ENCODE peak calls at places on chromosomes 1 and 21, in four cellular contexts. Q is colonic mucosa; X is activated CD4-positive, CD25-positive, alpha-beta regulatory T cell; A is GM19239. F is an unnamed sample.
A peak's percentile ranks its signal among the peaks of the same experiment; 100 is the strongest.

GRCh38 chr1:243268284-243268653 is 12.4 kb downstream of the SDCCAG8 start:
- DNase-seq in Q (no peak), X (no peak), A (no peak), F (no peak)

GRCh38 chr1:88802950-88803349 is 88.4 kb downstream of the GTF2B start:
- DNase-seq in Q (no peak), X (no peak), A (no peak), F (no peak)

GRCh38 chr1:156371553-156372264 is 2.7 kb downstream of the RHBG start:
- DNase-seq in Q (no peak), X (no peak), A (no peak), F (no peak)

GRCh38 chr21:16420086-16420724 is 690.4 kb downstream of the USP25 start:
- DNase-seq in Q (no peak), X (no peak), A (no peak), F (peak; percentile 1)

GRCh38 chr1:170010443-170010842 is 64.1 kb downstream of the KIFAP3 start:
- DNase-seq in Q (peak; percentile 47), X (no peak), A (no peak), F (no peak)

GRCh38 chr1:30904191-30904961 is 4.2 kb downstream of the SDC3 start:
- DNase-seq in Q (no peak), X (no peak), A (no peak), F (no peak)

GRCh38 chr21:41337515-41337914 is 20.9 kb downstream of the FAM3B start:
- DNase-seq in Q (no peak), X (no peak), A (no peak), F (no peak)

GRCh38 chr1:94063379-94063778 is 57.6 kb downstream of the ABCA4 start:
- DNase-seq in Q (peak; percentile 65), X (no peak), A (no peak), F (no peak)

GRCh38 chr1:55703726-55704363 is 488.7 kb upstream of the USP24 start:
- DNase-seq in Q (no peak), X (no peak), A (no peak), F (no peak)

GRCh38 chr1:228093050-228093906 is 9.8 kb downstream of the C1orf35 start:
- DNase-seq in Q (no peak), X (no peak), A (no peak), F (no peak)

GRCh38 chr1:43938383-43938782 is 4.8 kb downstream of the ARTN start:
- DNase-seq in Q (no peak), X (no peak), A (no peak), F (no peak)

GRCh38 chr1:155509064-155509463 is 53.5 kb downstream of the ASH1L start:
- DNase-seq in Q (no peak), X (no peak), A (no peak), F (no peak)

GRCh38 chr1:165014753-165015152 is 341.8 kb downstream of the LMX1A start:
- DNase-seq in Q (no peak), X (no peak), A (no peak), F (no peak)

GRCh38 chr1:206453111-206453510 is 17.2 kb upstream of the IKBKE start:
- DNase-seq in Q (no peak), X (no peak), A (no peak), F (no peak)

GRCh38 chr1:100930494-100930893 is 34.6 kb downstream of the SLC30A7 start:
- DNase-seq in Q (no peak), X (no peak), A (no peak), F (no peak)

GRCh38 chr1:159949123-159949522 is 3.7 kb upstream of the IGSF9 start:
- DNase-seq in Q (peak; percentile 70), X (no peak), A (no peak), F (no peak)

GRCh38 chr1:27143408-27143807 is 11.5 kb downstream of the SLC9A1 start:
- DNase-seq in Q (no peak), X (no peak), A (no peak), F (no peak)

GRCh38 chr1:161481624-161482392 is 23.4 kb upstream of the FCGR2A start:
- DNase-seq in Q (no peak), X (no peak), A (no peak), F (no peak)

GRCh38 chr1:41045740-41046139 is 24.2 kb upstream of the SLFNL1 start:
- DNase-seq in Q (peak; percentile 68), X (no peak), A (no peak), F (no peak)

GRCh38 chr1:223706077-223706988 is 6.0 kb upstream of the CAPN2 start:
- DNase-seq in Q (peak; percentile 60), X (no peak), A (no peak), F (no peak)

GRCh38 chr1:204640578-204640977 is 45.0 kb downstream of the LRRN2 start:
- DNase-seq in Q (no peak), X (no peak), A (no peak), F (no peak)

GRCh38 chr1:158830074-158830677 is 975 bp upstream of the MNDA start:
- DNase-seq in Q (no peak), X (no peak), A (peak; percentile 14), F (no peak)

GRCh38 chr1:155191904-155192303 is 15.8 kb downstream of the THBS3 start:
- DNase-seq in Q (no peak), X (no peak), A (no peak), F (no peak)

GRCh38 chr1:224809137-224809536 is 120.3 kb upstream of the DNAH14 start:
- DNase-seq in Q (no peak), X (no peak), A (no peak), F (no peak)

GRCh38 chr1:96887501-96887900 is 165.9 kb downstream of the PTBP2 start:
- DNase-seq in Q (no peak), X (no peak), A (no peak), F (no peak)

GRCh38 chr1:162195567-162195966 is 126.1 kb downstream of the NOS1AP start:
- DNase-seq in Q (no peak), X (no peak), A (no peak), F (no peak)

GRCh38 chr21:36028127-36029069 is 31.9 kb downstream of the SETD4 start:
- DNase-seq in Q (peak; percentile 76), X (peak; percentile 19), A (peak; percentile 75), F (peak; percentile 71)